ENCODE peak calls at places on chromosomes 6 and 20, in eight cellular contexts. One of them, this sample, is unnamed.

GRCh38 chr6:43924222-43924702 is 154.3 kb downstream of the VEGFA start:
- DNase-seq in D721Med: no peak
- DNase-seq in ELR: peak
- DNase-seq in substantia nigra: peak
- DNase-seq in GDM1: peak
- DNase-seq in GM18507: no peak
- DNase-seq in mucosa of descending colon: no peak
- DNase-seq in NCI-H82: no peak
- DNase-seq in this sample: no peak

GRCh38 chr6:20313960-20314530 is 87.6 kb upstream of the E2F3 start:
- DNase-seq in D721Med: no peak
- DNase-seq in ELR: no peak
- DNase-seq in substantia nigra: no peak
- DNase-seq in GDM1: no peak
- DNase-seq in GM18507: no peak
- DNase-seq in mucosa of descending colon: no peak
- DNase-seq in NCI-H82: no peak
- DNase-seq in this sample: no peak

GRCh38 chr6:13098808-13099570 is 229.3 kb downstream of the TBC1D7 start:
- DNase-seq in D721Med: no peak
- DNase-seq in ELR: peak
- DNase-seq in substantia nigra: no peak
- DNase-seq in GDM1: no peak
- DNase-seq in GM18507: no peak
- DNase-seq in mucosa of descending colon: no peak
- DNase-seq in NCI-H82: no peak
- DNase-seq in this sample: no peak

GRCh38 chr20:49424536-49424935 is 57.9 kb downstream of the KCNB1 start:
- DNase-seq in D721Med: no peak
- DNase-seq in ELR: peak
- DNase-seq in substantia nigra: no peak
- DNase-seq in GDM1: no peak
- DNase-seq in GM18507: no peak
- DNase-seq in mucosa of descending colon: no peak
- DNase-seq in NCI-H82: no peak
- DNase-seq in this sample: no peak

GRCh38 chr6:52955871-52956270 is 39.2 kb downstream of the GSTA4 start:
- DNase-seq in D721Med: peak
- DNase-seq in ELR: no peak
- DNase-seq in substantia nigra: no peak
- DNase-seq in GDM1: no peak
- DNase-seq in GM18507: no peak
- DNase-seq in mucosa of descending colon: no peak
- DNase-seq in NCI-H82: peak
- DNase-seq in this sample: no peak

GRCh38 chr6:14337157-14337556 is 219.6 kb downstream of the CD83 start:
- DNase-seq in D721Med: no peak
- DNase-seq in ELR: no peak
- DNase-seq in substantia nigra: no peak
- DNase-seq in GDM1: no peak
- DNase-seq in GM18507: no peak
- DNase-seq in mucosa of descending colon: no peak
- DNase-seq in NCI-H82: no peak
- DNase-seq in this sample: no peak

GRCh38 chr6:68087399-68088133 is 547.5 kb upstream of the ADGRB3 start:
- DNase-seq in D721Med: no peak
- DNase-seq in ELR: peak
- DNase-seq in substantia nigra: no peak
- DNase-seq in GDM1: no peak
- DNase-seq in GM18507: no peak
- DNase-seq in mucosa of descending colon: no peak
- DNase-seq in NCI-H82: no peak
- DNase-seq in this sample: no peak

GRCh38 chr6:148448371-148449010 is 105.9 kb downstream of the SASH1 start:
- DNase-seq in D721Med: no peak
- DNase-seq in ELR: no peak
- DNase-seq in substantia nigra: no peak
- DNase-seq in GDM1: no peak
- DNase-seq in GM18507: no peak
- DNase-seq in mucosa of descending colon: no peak
- DNase-seq in NCI-H82: no peak
- DNase-seq in this sample: no peak

GRCh38 chr20:48861444-48861843 is 33.6 kb upstream of the PREX1 start:
- DNase-seq in D721Med: no peak
- DNase-seq in ELR: no peak
- DNase-seq in substantia nigra: no peak
- DNase-seq in GDM1: no peak
- DNase-seq in GM18507: no peak
- DNase-seq in mucosa of descending colon: no peak
- DNase-seq in NCI-H82: no peak
- DNase-seq in this sample: no peak

GRCh38 chr6:101393291-101394251 is at the start of gene GRIK2:
- DNase-seq in D721Med: peak
- DNase-seq in ELR: peak
- DNase-seq in substantia nigra: no peak
- DNase-seq in GDM1: no peak
- DNase-seq in GM18507: peak
- DNase-seq in mucosa of descending colon: no peak
- DNase-seq in NCI-H82: peak
- DNase-seq in this sample: peak

This sample was measured in HS-5.